ENCODE peak calls at places on chromosomes 13 and 19, in four cellular contexts. One of them, this sample, is unnamed.

GRCh38 chr13:109821038-109821545 is 34.7 kb upstream of the IRS2 start:
- DNase-seq in natural killer cell: no peak
- DNase-seq in iPS-NIHi11: no peak
- DNase-seq in GM23338: no peak
- DNase-seq in this sample: no peak

GRCh38 chr19:3459322-3459881 is 20.9 kb downstream of the SMIM24 start:
- DNase-seq in natural killer cell: no peak
- DNase-seq in iPS-NIHi11: peak
- DNase-seq in GM23338: peak
- DNase-seq in this sample: no peak

GRCh38 chr19:19737559-19738332 is 4.8 kb upstream of the ZNF14 start:
- DNase-seq in natural killer cell: no peak
- DNase-seq in iPS-NIHi11: peak
- DNase-seq in GM23338: no peak
- DNase-seq in this sample: no peak

GRCh38 chr13:48216204-48216711 is 16.7 kb upstream of the ITM2B start:
- DNase-seq in natural killer cell: no peak
- DNase-seq in iPS-NIHi11: no peak
- DNase-seq in GM23338: peak
- DNase-seq in this sample: no peak

GRCh38 chr13:23928985-23929384 is 31.7 kb upstream of the C1QTNF9B start:
- DNase-seq in natural killer cell: no peak
- DNase-seq in iPS-NIHi11: no peak
- DNase-seq in GM23338: no peak
- DNase-seq in this sample: no peak

GRCh38 chr13:110581489-110582185 is 20.1 kb upstream of the RAB20 start:
- DNase-seq in natural killer cell: no peak
- DNase-seq in iPS-NIHi11: no peak
- DNase-seq in GM23338: no peak
- DNase-seq in this sample: no peak

GRCh38 chr13:71787461-71787860 is 79.5 kb downstream of the DACH1 start:
- DNase-seq in natural killer cell: no peak
- DNase-seq in iPS-NIHi11: no peak
- DNase-seq in GM23338: no peak
- DNase-seq in this sample: no peak

GRCh38 chr19:2315121-2315817 is 7.3 kb upstream of the LINGO3 start:
- DNase-seq in natural killer cell: no peak
- DNase-seq in iPS-NIHi11: no peak
- DNase-seq in GM23338: no peak
- DNase-seq in this sample: no peak

GRCh38 chr19:47427241-47428176 is 8.2 kb upstream of the MEIS3 start:
- DNase-seq in natural killer cell: peak
- DNase-seq in iPS-NIHi11: peak
- DNase-seq in GM23338: peak
- DNase-seq in this sample: peak

GRCh38 chr19:30696514-30696913 is 324.3 kb downstream of the ZNF536 start:
- DNase-seq in natural killer cell: no peak
- DNase-seq in iPS-NIHi11: peak
- DNase-seq in GM23338: peak
- DNase-seq in this sample: peak

GRCh38 chr13:113951246-113951999 is 22.5 kb downstream of the C13orf46 start:
- DNase-seq in natural killer cell: peak
- DNase-seq in iPS-NIHi11: peak
- DNase-seq in GM23338: peak
- DNase-seq in this sample: peak

GRCh38 chr13:34076319-34076718 is 258.4 kb downstream of the RFC3 start:
- DNase-seq in natural killer cell: no peak
- DNase-seq in iPS-NIHi11: no peak
- DNase-seq in GM23338: no peak
- DNase-seq in this sample: no peak

GRCh38 chr19:7787141-7787540 is 24.1 kb downstream of the CLEC4M start:
- DNase-seq in natural killer cell: no peak
- DNase-seq in iPS-NIHi11: peak
- DNase-seq in GM23338: peak
- DNase-seq in this sample: no peak

GRCh38 chr13:99760456-99760855 is 211.1 kb downstream of the ZIC5 start:
- DNase-seq in natural killer cell: no peak
- DNase-seq in iPS-NIHi11: no peak
- DNase-seq in GM23338: peak
- DNase-seq in this sample: no peak

GRCh38 chr13:19597523-19597922 is 35.9 kb upstream of the MPHOSPH8 start:
- DNase-seq in natural killer cell: no peak
- DNase-seq in iPS-NIHi11: no peak
- DNase-seq in GM23338: no peak
- DNase-seq in this sample: no peak

GRCh38 chr13:21137696-21138095 is 38.7 kb downstream of the SKA3 start:
- DNase-seq in natural killer cell: no peak
- DNase-seq in iPS-NIHi11: no peak
- DNase-seq in GM23338: no peak
- DNase-seq in this sample: no peak

GRCh38 chr19:22446605-22447004 is 24.5 kb upstream of the ZNF98 start:
- DNase-seq in natural killer cell: no peak
- DNase-seq in iPS-NIHi11: no peak
- DNase-seq in GM23338: no peak
- DNase-seq in this sample: no peak

GRCh38 chr19:12840091-12841079 is 2.1 kb downstream of the MAST1 start:
- DNase-seq in natural killer cell: no peak
- DNase-seq in iPS-NIHi11: peak
- DNase-seq in GM23338: peak
- DNase-seq in this sample: peak

GRCh38 chr19:3275583-3276340 is 51.3 kb downstream of the CELF5 start:
- DNase-seq in natural killer cell: peak
- DNase-seq in iPS-NIHi11: peak
- DNase-seq in GM23338: peak
- DNase-seq in this sample: peak

GRCh38 chr19:36363845-36364244 is 15.2 kb downstream of the ZFP14 start:
- DNase-seq in natural killer cell: no peak
- DNase-seq in iPS-NIHi11: no peak
- DNase-seq in GM23338: no peak
- DNase-seq in this sample: no peak

GRCh38 chr19:10291554-10292205 is 1.9 kb downstream of the ICAM5 start:
- DNase-seq in natural killer cell: peak
- DNase-seq in iPS-NIHi11: no peak
- DNase-seq in GM23338: no peak
- DNase-seq in this sample: no peak

GRCh38 chr19:20662421-20663105 is 1.2 kb upstream of the ZNF626 start:
- DNase-seq in natural killer cell: no peak
- DNase-seq in iPS-NIHi11: no peak
- DNase-seq in GM23338: no peak
- DNase-seq in this sample: no peak

GRCh38 chr13:81012031-81012430 is 671.1 kb upstream of the SPRY2 start:
- DNase-seq in natural killer cell: no peak
- DNase-seq in iPS-NIHi11: peak
- DNase-seq in GM23338: peak
- DNase-seq in this sample: no peak

GRCh38 chr13:94707400-94708021 is 4.8 kb downstream of the SOX21 start:
- DNase-seq in natural killer cell: no peak
- DNase-seq in iPS-NIHi11: peak
- DNase-seq in GM23338: peak
- DNase-seq in this sample: no peak

This sample was measured in activated CD8-positive, alpha-beta T cell treated with anti-CD3 and anti-CD28 coated beads for 36 hours.